ENCODE peak calls at places on chromosome 20, in four cellular contexts. M is cardiac muscle cell, U is bronchial epithelial cell, L is MM.1S. D is an unnamed sample.

GRCh38 chr20:52190437-52191131 is 995 bp downstream of the ZFP64 start:
- DNase-seq in M (peak; percentile 62), U (peak; percentile 54), L (peak; percentile 74), D (peak; percentile 31)

GRCh38 chr20:7003598-7003997 is 236.1 kb downstream of the BMP2 start:
- DNase-seq in M (no peak), U (peak; percentile 97), L (no peak), D (no peak)

GRCh38 chr20:25081730-25082497 is at the start of gene VSX1:
- DNase-seq in M (no peak), U (no peak), L (no peak), D (no peak)

GRCh38 chr20:4056880-4057279 is 41.5 kb upstream of the RNF24 start:
- DNase-seq in M (no peak), U (peak; percentile 88), L (no peak), D (no peak)

GRCh38 chr20:13941031-13941430 is 49.4 kb downstream of the SEL1L2 start:
- DNase-seq in M (no peak), U (no peak), L (no peak), D (no peak)

GRCh38 chr20:25470045-25470444 is 62.6 kb downstream of the GINS1 start:
- DNase-seq in M (peak; percentile 54), U (peak; percentile 51), L (peak; percentile 32), D (peak; percentile 51)

GRCh38 chr20:48298851-48299484 is 513.7 kb upstream of the SULF2 start:
- DNase-seq in M (no peak), U (peak; percentile 88), L (no peak), D (no peak)

GRCh38 chr20:34042286-34042685 is 48.6 kb downstream of the RALY start:
- DNase-seq in M (peak; percentile 76), U (no peak), L (no peak), D (no peak)

GRCh38 chr20:49497217-49497560 is 14.7 kb upstream of the KCNB1 start:
- DNase-seq in M (no peak), U (no peak), L (no peak), D (no peak)

GRCh38 chr20:13546497-13547131 is 92.1 kb downstream of the TASP1 start:
- DNase-seq in M (peak; percentile 89), U (peak; percentile 67), L (peak; percentile 79), D (peak; percentile 85)

GRCh38 chr20:58642465-58642864 is 8.6 kb upstream of the STX16 start:
- DNase-seq in M (no peak), U (no peak), L (no peak), D (no peak)

GRCh38 chr20:48723308-48724264 is 104.2 kb downstream of the PREX1 start:
- DNase-seq in M (no peak), U (no peak), L (no peak), D (no peak)

GRCh38 chr20:25389858-25390537 is 637 bp downstream of the ABHD12 start:
- DNase-seq in M (peak; percentile 74), U (no peak), L (peak; percentile 40), D (peak; percentile 45)

GRCh38 chr20:8018928-8019177 is 708 bp downstream of the TMX4 start:
- DNase-seq in M (peak; percentile 53), U (peak; percentile 51), L (no peak), D (no peak)

GRCh38 chr20:25514195-25514594 is 71.1 kb downstream of the NINL start:
- DNase-seq in M (no peak), U (no peak), L (no peak), D (no peak)

GRCh38 chr20:17721802-17722486 is 22.2 kb downstream of the BANF2 start:
- DNase-seq in M (no peak), U (no peak), L (no peak), D (no peak)

GRCh38 chr20:32332614-32333013 is 25.5 kb upstream of the ASXL1 start:
- DNase-seq in M (no peak), U (peak; percentile 90), L (no peak), D (no peak)

GRCh38 chr20:52565614-52566013 is 374.0 kb upstream of the ZFP64 start:
- DNase-seq in M (no peak), U (no peak), L (no peak), D (no peak)

GRCh38 chr20:50855498-50856474 is 60.9 kb downstream of the BCAS4 start:
- DNase-seq in M (no peak), U (peak; percentile 53), L (no peak), D (no peak)

GRCh38 chr20:34980543-34981213 is 25.0 kb downstream of the MYH7B start:
- DNase-seq in M (no peak), U (no peak), L (no peak), D (no peak)

GRCh38 chr20:10250902-10251301 is 32.3 kb downstream of the SNAP25 start:
- DNase-seq in M (no peak), U (peak; percentile 99), L (no peak), D (no peak)

GRCh38 chr20:57053798-57054552 is 212.5 kb downstream of the BMP7 start:
- DNase-seq in M (no peak), U (no peak), L (no peak), D (no peak)

GRCh38 chr20:63572788-63573738 is 976 bp downstream of the HELZ2 start:
- DNase-seq in M (no peak), U (no peak), L (no peak), D (peak; percentile 52)
- TF ChIP-seq CTCF in M (peak; percentile 14), U (peak; percentile 15), L (no peak), D (no peak)

DNA sequence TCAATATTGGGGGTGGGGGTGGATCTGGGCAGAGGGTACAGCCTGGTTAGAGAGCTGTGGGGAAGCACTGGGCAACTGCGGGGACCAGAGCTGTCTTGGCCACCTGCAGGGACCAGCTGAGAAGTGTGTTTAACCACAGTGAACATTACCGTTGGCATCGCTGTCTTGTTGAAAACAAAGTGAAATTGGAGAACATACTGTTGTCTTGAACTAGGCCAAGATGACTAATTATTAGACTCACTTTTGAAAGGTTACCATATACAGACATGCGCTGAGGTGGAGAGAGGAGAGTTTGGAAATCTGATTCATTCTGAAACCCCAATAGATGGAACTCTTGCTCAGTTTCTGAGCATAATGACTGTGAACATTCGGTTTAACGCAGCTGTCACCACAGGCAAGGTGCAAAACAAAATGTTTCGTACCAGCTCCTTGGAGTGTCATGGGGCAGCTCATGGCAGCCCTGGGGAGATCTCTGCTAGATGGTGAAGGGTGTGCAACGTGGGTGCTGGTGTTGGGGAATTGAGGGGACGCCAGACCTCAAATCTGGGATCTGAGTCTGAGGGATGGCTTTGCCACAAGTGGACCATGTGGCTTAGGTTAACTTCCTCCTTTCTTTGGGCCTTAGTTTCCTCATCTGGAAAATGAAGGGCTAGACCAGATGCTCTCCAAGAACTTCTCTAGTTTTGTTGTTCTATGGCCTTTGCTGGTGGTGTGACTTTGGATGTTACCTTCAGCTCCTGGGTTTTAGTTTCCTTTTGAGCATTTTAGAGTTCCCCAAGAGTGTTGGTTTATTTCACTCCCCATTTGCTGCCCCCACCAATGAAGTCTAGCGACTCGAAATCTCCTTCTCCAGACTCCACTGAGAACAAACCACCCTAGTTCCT is 24.6 kb upstream of the GTSF1L start:
- DNase-seq in M (no peak), U (peak; percentile 83), L (peak; percentile 97), D (no peak)
- TF ChIP-seq CTCF in M (no peak), U (no peak), L (peak; percentile 33), D (no peak)

DNA sequence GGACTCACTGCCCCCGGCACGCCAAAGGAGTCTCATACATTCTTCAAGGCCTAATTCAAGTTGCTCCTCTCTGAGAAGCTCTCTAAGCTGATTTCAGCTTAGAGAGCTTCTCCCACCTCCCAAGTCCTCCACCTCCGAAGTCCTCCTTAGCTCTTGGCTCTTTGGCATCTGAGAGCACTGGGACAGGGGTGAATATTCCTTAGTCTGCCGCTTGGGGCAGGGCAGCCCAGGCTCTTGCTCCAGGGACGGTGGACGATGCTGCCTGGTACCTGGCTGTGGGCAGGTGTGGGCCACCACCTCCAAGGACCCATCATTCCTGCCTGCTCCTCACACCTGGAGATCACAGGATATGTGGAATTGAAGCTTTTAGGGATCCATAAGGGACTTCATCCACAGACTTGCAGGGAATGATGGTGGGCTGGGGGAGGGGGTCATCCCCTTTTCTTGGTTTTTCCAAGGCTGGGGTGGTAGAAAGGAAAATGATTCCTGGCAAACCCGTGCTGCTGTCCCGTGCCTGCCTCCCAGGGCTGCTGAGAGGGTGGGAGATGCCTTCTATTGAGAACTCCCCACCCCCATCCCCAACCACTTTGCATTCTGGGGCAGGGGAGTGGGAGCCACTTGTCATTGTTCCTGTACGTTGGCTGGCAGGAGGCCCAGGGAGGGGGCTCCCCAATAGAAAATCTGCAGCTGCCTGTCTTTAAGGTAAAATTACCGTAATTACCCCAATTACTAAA is 57.4 kb downstream of the ARHGAP40 start:
- DNase-seq in M (peak; percentile 47), U (peak; percentile 36), L (peak; percentile 26), D (peak; percentile 52)
- TF ChIP-seq CTCF in M (peak; percentile 77), U (peak; percentile 86), L (peak; percentile 70), D (peak; percentile 71)

GRCh38 chr20:969868-970267 is 32.2 kb downstream of the RSPO4 start:
- DNase-seq in M (no peak), U (no peak), L (no peak), D (no peak)

GRCh38 chr20:976033-976432 is 26.1 kb downstream of the RSPO4 start:
- DNase-seq in M (no peak), U (no peak), L (no peak), D (no peak)

GRCh38 chr20:977021-977420 is 25.1 kb downstream of the RSPO4 start:
- DNase-seq in M (peak; percentile 26), U (no peak), L (no peak), D (no peak)

GRCh38 chr20:972256-972655 is 29.9 kb downstream of the RSPO4 start:
- DNase-seq in M (no peak), U (no peak), L (no peak), D (no peak)

GRCh38 chr20:973785-974194 is 28.3 kb downstream of the RSPO4 start:
- DNase-seq in M (peak; percentile 61), U (peak; percentile 59), L (peak; percentile 70), D (peak; percentile 38)
- TF ChIP-seq CTCF in M (peak; percentile 46), U (peak; percentile 57), L (peak; percentile 68), D (peak; percentile 36)

GRCh38 chr20:46406200-46406985 is at the start of gene ELMO2:
- DNase-seq in M (peak; percentile 99), U (peak; percentile 87), L (peak; percentile 97), D (peak; percentile 95)
- TF ChIP-seq CTCF in M (peak; percentile 3), U (no peak), L (no peak), D (peak; percentile 40)

GRCh38 chr20:37007898-37008649 is 56.6 kb upstream of the SAMHD1 start:
- DNase-seq in M (peak; percentile 20), U (peak; percentile 39), L (peak; percentile 13), D (no peak)
- TF ChIP-seq CTCF in M (peak; percentile 31), U (peak; percentile 10), L (peak; percentile 34), D (no peak)

GRCh38 chr20:42018979-42019378 is 400.8 kb upstream of the CHD6 start:
- DNase-seq in M (no peak), U (no peak), L (no peak), D (no peak)
- TF ChIP-seq CTCF in M (no peak), U (no peak), L (peak; percentile 20), D (no peak)

GRCh38 chr20:44480097-44480496 is 4.4 kb downstream of the TTPAL start:
- DNase-seq in M (no peak), U (no peak), L (no peak), D (no peak)
- TF ChIP-seq CTCF in M (no peak), U (no peak), L (no peak), D (no peak)

GRCh38 chr20:11271319-11271718 is 597.5 kb upstream of the JAG1 start:
- DNase-seq in M (peak; percentile 38), U (no peak), L (no peak), D (peak; percentile 40)
- TF ChIP-seq CTCF in M (no peak), U (no peak), L (no peak), D (no peak)